ENCODE peak calls at places on chromosomes 4 and X, in four cellular contexts. R is memory B cell, V is ecto neural progenitor cell, H is germinal center. C is an unnamed sample.

GRCh38 chr4:73917081-73917501 is 47.9 kb downstream of the CXCL1 start:
- DNase-seq in R (no peak), V (no peak), H (no peak), C (no peak)

GRCh38 chr4:147938481-147938880 is 206.6 kb downstream of the ARHGAP10 start:
- DNase-seq in R (no peak), V (no peak), H (no peak), C (no peak)

GRCh38 chr4:80336582-80336981 is 1.1 kb downstream of the CFAP299 start:
- DNase-seq in R (no peak), V (peak), H (no peak), C (no peak)

GRCh38 chr4:32025840-32026459 is 1305.8 kb downstream of the PCDH7 start:
- DNase-seq in R (no peak), V (no peak), H (no peak), C (no peak)

GRCh38 chr4:180057198-180057821 is 2185.9 kb upstream of the TENM3 start:
- DNase-seq in R (no peak), V (no peak), H (no peak), C (no peak)

GRCh38 chr4:80138556-80139538 is 58.5 kb upstream of the PRDM8 start:
- DNase-seq in R (no peak), V (no peak), H (no peak), C (no peak)

GRCh38 chrX:136147966-136148365 is 633 bp downstream of the FHL1 start:
- DNase-seq in R (no peak), V (no peak), H (no peak), C (no peak)

GRCh38 chr4:136939781-136940180 is 592.5 kb downstream of the PCDH18 start:
- DNase-seq in R (no peak), V (no peak), H (no peak), C (no peak)

GRCh38 chrX:68146054-68146453 is 287.2 kb downstream of the OPHN1 start:
- DNase-seq in R (no peak), V (no peak), H (no peak), C (no peak)

GRCh38 chrX:15356444-15356843 is 21.1 kb upstream of the PIGA start:
- DNase-seq in R (no peak), V (no peak), H (no peak), C (no peak)

GRCh38 chrX:96407501-96407900 is 277.1 kb upstream of the DIAPH2 start:
- DNase-seq in R (no peak), V (no peak), H (no peak), C (no peak)

GRCh38 chr4:87620086-87620485 is 11.8 kb downstream of the DSPP start:
- DNase-seq in R (no peak), V (no peak), H (no peak), C (no peak)

GRCh38 chr4:12319765-12320164 is 891.1 kb upstream of the HS3ST1 start:
- DNase-seq in R (no peak), V (no peak), H (no peak), C (no peak)

GRCh38 chr4:41334182-41334581 is 77.5 kb downstream of the UCHL1 start:
- DNase-seq in R (no peak), V (no peak), H (no peak), C (no peak)

GRCh38 chrX:71609095-71609750 is 9.1 kb downstream of the CXCR3 start:
- DNase-seq in R (no peak), V (no peak), H (peak), C (no peak)

GRCh38 chrX:41025926-41026325 is 59.3 kb upstream of the USP9X start:
- DNase-seq in R (no peak), V (no peak), H (no peak), C (no peak)

GRCh38 chr4:144955104-144955503 is 142.9 kb downstream of the ANAPC10 start:
- DNase-seq in R (no peak), V (no peak), H (no peak), C (no peak)

GRCh38 chr4:8837181-8837811 is 34.3 kb downstream of the HMX1 start:
- DNase-seq in R (no peak), V (peak), H (no peak), C (no peak)

GRCh38 chr4:167578906-167579305 is 344.6 kb upstream of the SPOCK3 start:
- DNase-seq in R (no peak), V (no peak), H (no peak), C (no peak)

GRCh38 chr4:6568689-6569332 is 6.2 kb upstream of the MAN2B2 start:
- DNase-seq in R (no peak), V (no peak), H (no peak), C (no peak)

GRCh38 chr4:123168812-123169211 is 227.8 kb upstream of the SPRY1 start:
- DNase-seq in R (no peak), V (no peak), H (no peak), C (no peak)

GRCh38 chr4:140151700-140152014 is 2.3 kb downstream of the MAML3 start:
- DNase-seq in R (no peak), V (peak), H (peak), C (no peak)

GRCh38 chrX:15749642-15750610 is 11.9 kb downstream of the CA5B start:
- DNase-seq in R (peak), V (no peak), H (peak), C (no peak)

GRCh38 chrX:138710311-138710791 is 1.2 kb downstream of the FGF13 start:
- DNase-seq in R (no peak), V (peak), H (no peak), C (no peak)

GRCh38 chr4:138831943-138832342 is 183.6 kb upstream of the NOCT start:
- DNase-seq in R (no peak), V (no peak), H (no peak), C (no peak)

GRCh38 chr4:24768006-24768405 is 27.4 kb upstream of the SOD3 start:
- DNase-seq in R (no peak), V (no peak), H (no peak), C (no peak)

GRCh38 chrX:118761950-118762725 is 34.7 kb downstream of the IL13RA1 start:
- DNase-seq in R (no peak), V (no peak), H (no peak), C (no peak)

GRCh38 chr4:90127706-90128345 is 632 bp downstream of the CCSER1 start:
- DNase-seq in R (peak), V (peak), H (peak), C (no peak)

GRCh38 chrX:1657367-1658082 is 42.7 kb downstream of the ASMT start:
- DNase-seq in R (peak), V (no peak), H (peak), C (no peak)

GRCh38 chr4:161457311-161457710 is 706.5 kb downstream of the FSTL5 start:
- DNase-seq in R (no peak), V (no peak), H (no peak), C (no peak)

GRCh38 chrX:47523297-47523696 is 37.7 kb upstream of the ARAF start:
- DNase-seq in R (peak), V (peak), H (peak), C (peak)

GRCh38 chrX:86507337-86507736 is 359.1 kb downstream of the DACH2 start:
- DNase-seq in R (no peak), V (no peak), H (no peak), C (no peak)